ENCODE peak calls at places on chromosome 2, in seven cellular contexts. X, T, O, N, D, Z and S are unnamed samples. For H3K4me1, the result is how much of the 10 kb centered on the place peaks cover.

GRCh38 chr2:61452392-61452791 is 18.5 kb downstream of the USP34 start:
- DNase-seq in X (no peak), T (no peak), O (no peak), N (no peak), D (no peak), Z (no peak), S (no peak)

GRCh38 chr2:26330604-26331003 is 15.3 kb upstream of the SELENOI start:
- DNase-seq in X (no peak), T (no peak), O (no peak), N (no peak), D (no peak), Z (no peak), S (no peak)

GRCh38 chr2:106030287-106031268 is 163.5 kb downstream of the UXS1 start:
- DNase-seq in X (no peak), T (peak), O (no peak), N (peak), D (no peak), Z (no peak), S (no peak)

GRCh38 chr2:137838255-137839092 is 125.8 kb upstream of the HNMT start:
- DNase-seq in X (peak), T (peak), O (no peak), N (peak), D (peak), Z (no peak), S (peak)

GRCh38 chr2:44559108-44559507 is 197.4 kb downstream of the CAMKMT start:
- DNase-seq in X (no peak), T (no peak), O (no peak), N (no peak), D (no peak), Z (no peak), S (no peak)

GRCh38 chr2:141439524-141439923 is 691.3 kb downstream of the LRP1B start:
- DNase-seq in X (no peak), T (no peak), O (no peak), N (no peak), D (no peak), Z (no peak), S (no peak)

GRCh38 chr2:224816816-224817215 is 100.7 kb upstream of the CCDC195 start:
- DNase-seq in X (peak), T (peak), O (no peak), N (peak), D (no peak), Z (no peak), S (no peak)

GRCh38 chr2:165778653-165779451 is 15.2 kb downstream of the GALNT3 start:
- DNase-seq in X (no peak), T (no peak), O (no peak), N (peak), D (peak), Z (no peak), S (no peak)

GRCh38 chr2:68734688-68735525 is at the start of gene ARHGAP25:
- DNase-seq in X (no peak), T (no peak), O (peak), N (no peak), D (no peak), Z (no peak), S (no peak)

GRCh38 chr2:106956879-106957278 is 70.9 kb upstream of the ST6GAL2 start:
- DNase-seq in X (no peak), T (peak), O (no peak), N (no peak), D (no peak), Z (no peak), S (peak)

GRCh38 chr2:176106636-176107539 is at the start of gene HOXD11:
- DNase-seq in X (peak), T (no peak), O (no peak), N (no peak), D (no peak), Z (peak), S (peak)

GRCh38 chr2:157628532-157629415 is at the start of gene ACVR1C:
- DNase-seq in X (peak), T (peak), O (no peak), N (peak), D (peak), Z (peak), S (peak)

GRCh38 chr2:8677646-8678592 is 3.9 kb upstream of the ID2 start:
- DNase-seq in X (no peak), T (peak), O (no peak), N (peak), D (peak), Z (peak), S (peak)

GRCh38 chr2:75647771-75648170 is 1.2 kb downstream of the MRPL19 start:
- DNase-seq in X (no peak), T (no peak), O (no peak), N (no peak), D (peak), Z (no peak), S (no peak)

GRCh38 chr2:168033966-168034365 is 213.4 kb downstream of the STK39 start:
- DNase-seq in X (no peak), T (no peak), O (no peak), N (no peak), D (no peak), Z (no peak), S (no peak)

GRCh38 chr2:53234548-53234903 is 533.1 kb upstream of the CHAC2 start:
- DNase-seq in X (no peak), T (peak), O (no peak), N (no peak), D (no peak), Z (no peak), S (no peak)

GRCh38 chr2:176182671-176183070 is 5.8 kb upstream of the HOXD1 start:
- DNase-seq in X (no peak), T (no peak), O (no peak), N (no peak), D (no peak), Z (no peak), S (no peak)

DNA sequence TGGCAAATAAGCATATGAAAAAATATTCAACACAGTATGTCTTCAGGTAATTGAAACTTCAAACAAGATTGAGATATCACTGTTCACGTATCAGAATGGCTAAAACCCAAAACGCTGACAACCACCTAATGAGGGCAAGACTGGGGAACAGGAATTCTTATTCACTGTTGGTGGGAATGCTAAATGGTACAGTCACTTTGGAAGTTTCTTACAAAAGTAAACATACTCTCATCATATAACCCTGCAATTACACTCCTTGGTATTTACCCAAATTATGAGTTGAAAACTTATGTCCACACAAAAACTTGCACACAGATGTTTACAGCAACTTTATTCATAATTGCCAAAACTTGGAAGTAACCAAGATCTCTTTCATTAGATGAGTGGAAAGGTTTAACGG is 30.1 kb downstream of the BUB1 start:
- DNase-seq in X (no peak), T (no peak), O (no peak), N (no peak), D (no peak), Z (no peak), S (no peak)
- TF ChIP-seq RFX5 in X (no peak), T (no peak), O (no peak), N (no peak), D (no peak), Z (no peak), S (no peak)

DNA sequence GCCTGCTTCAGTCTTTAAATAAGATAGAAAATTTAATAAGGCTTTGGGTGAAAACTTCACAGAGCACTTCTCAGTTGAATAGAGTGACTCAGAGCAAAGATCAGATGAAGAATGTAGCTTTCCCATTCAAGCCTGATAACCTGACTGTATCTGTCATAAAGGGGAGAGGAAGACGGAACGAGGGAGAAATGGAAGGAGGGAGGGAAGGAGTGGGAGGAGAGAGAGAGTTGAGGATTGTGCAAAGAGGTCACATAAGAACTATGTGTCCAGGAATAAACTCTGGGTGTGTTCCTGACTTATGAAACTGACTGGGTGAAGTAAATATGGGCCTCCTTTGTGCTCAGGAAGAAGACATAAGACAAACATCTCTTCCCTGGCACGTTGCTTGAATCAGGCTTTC is 385.5 kb downstream of the LPIN1 start:
- DNase-seq in X (no peak), T (peak), O (no peak), N (no peak), D (no peak), Z (no peak), S (no peak)
- H3K4me1 ChIP-seq in X (under half), T (under half), O (under half), N (under half), D (under half), Z (under half), S (under half)

GRCh38 chr2:121801916-121802315 is 46.5 kb downstream of the TSN start:
- DNase-seq in X (no peak), T (no peak), O (no peak), N (no peak), D (no peak), Z (no peak), S (no peak)

GRCh38 chr2:121805767-121806145 is 50.3 kb downstream of the TSN start:
- DNase-seq in X (no peak), T (no peak), O (no peak), N (no peak), D (no peak), Z (no peak), S (no peak)

GRCh38 chr2:121804997-121805766 is 49.7 kb downstream of the TSN start:
- DNase-seq in X (no peak), T (no peak), O (no peak), N (no peak), D (no peak), Z (no peak), S (no peak)

GRCh38 chr2:121803503-121803902 is 48.1 kb downstream of the TSN start:
- DNase-seq in X (no peak), T (no peak), O (no peak), N (no peak), D (no peak), Z (no peak), S (no peak)

DNA sequence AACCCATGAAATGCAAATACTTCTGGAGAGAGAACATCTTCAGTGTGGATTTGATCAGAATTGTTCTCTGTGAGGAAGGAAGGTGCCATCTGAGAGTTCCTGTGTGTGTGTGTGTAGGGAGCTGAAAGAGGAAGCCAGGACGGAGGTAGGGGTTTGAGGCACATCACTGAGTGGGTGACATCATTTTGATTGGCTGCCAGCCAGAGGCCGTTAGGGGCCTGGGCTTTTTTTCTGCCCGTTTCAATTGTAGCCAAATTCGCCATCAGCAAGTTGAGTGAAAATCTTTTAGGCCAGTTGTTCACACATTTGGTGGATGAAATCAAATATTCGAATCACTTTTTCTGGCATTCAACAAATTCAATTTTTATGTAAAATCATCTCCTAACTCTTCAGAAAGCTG is 48.9 kb downstream of the TSN start:
- DNase-seq in X (no peak), T (peak), O (peak), N (no peak), D (peak), Z (no peak), S (peak)
- TF ChIP-seq RFX5 in X (no peak), T (no peak), O (no peak), N (no peak), D (no peak), Z (no peak), S (no peak)

GRCh38 chr2:101724113-101724450 is 26.6 kb downstream of the MAP4K4 start:
- DNase-seq in X (no peak), T (no peak), O (no peak), N (no peak), D (no peak), Z (no peak), S (no peak)

GRCh38 chr2:101720732-101721131 is 23.2 kb downstream of the MAP4K4 start:
- DNase-seq in X (no peak), T (no peak), O (no peak), N (no peak), D (no peak), Z (no peak), S (no peak)

GRCh38 chr2:101723366-101724112 is 26.0 kb downstream of the MAP4K4 start:
- DNase-seq in X (no peak), T (no peak), O (no peak), N (no peak), D (no peak), Z (no peak), S (no peak)

GRCh38 chr2:101725038-101725437 is 27.5 kb downstream of the MAP4K4 start:
- DNase-seq in X (no peak), T (no peak), O (no peak), N (no peak), D (no peak), Z (no peak), S (no peak)

DNA sequence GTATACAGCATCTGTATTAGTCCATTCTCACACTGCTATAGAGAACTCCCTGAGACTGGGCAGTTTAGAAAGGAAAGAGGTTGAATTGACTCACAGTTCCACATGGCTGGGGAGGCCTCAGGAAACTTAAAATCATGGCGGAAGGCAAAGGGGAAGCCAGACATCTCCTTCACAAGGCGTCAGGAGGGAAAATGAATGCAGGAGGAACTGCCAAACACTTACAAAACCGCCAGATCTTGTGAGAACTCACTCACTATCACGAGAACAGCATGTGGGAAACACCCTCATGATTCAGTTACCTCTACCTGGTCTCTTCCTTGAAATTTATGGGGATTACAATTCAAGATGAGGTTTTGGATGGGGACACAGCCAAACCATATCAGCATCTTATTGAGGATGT is 25.4 kb downstream of the MAP4K4 start:
- DNase-seq in X (no peak), T (no peak), O (no peak), N (no peak), D (no peak), Z (no peak), S (no peak)
- H3K4me1 ChIP-seq in X (under half), T (under half), O (under half), N (half or more), D (under half), Z (under half), S (under half)

GRCh38 chr2:54310961-54311360 is 54.9 kb upstream of the TSPYL6 start:
- DNase-seq in X (no peak), T (no peak), O (no peak), N (no peak), D (no peak), Z (no peak), S (no peak)

GRCh38 chr2:54308782-54309181 is 52.8 kb upstream of the TSPYL6 start:
- DNase-seq in X (no peak), T (no peak), O (no peak), N (peak), D (no peak), Z (no peak), S (no peak)

GRCh38 chr2:54310314-54310713 is 54.3 kb upstream of the TSPYL6 start:
- DNase-seq in X (no peak), T (peak), O (no peak), N (peak), D (no peak), Z (no peak), S (no peak)

GRCh38 chr2:54308186-54308585 is 52.2 kb upstream of the TSPYL6 start:
- DNase-seq in X (no peak), T (no peak), O (no peak), N (no peak), D (no peak), Z (no peak), S (no peak)

DNA sequence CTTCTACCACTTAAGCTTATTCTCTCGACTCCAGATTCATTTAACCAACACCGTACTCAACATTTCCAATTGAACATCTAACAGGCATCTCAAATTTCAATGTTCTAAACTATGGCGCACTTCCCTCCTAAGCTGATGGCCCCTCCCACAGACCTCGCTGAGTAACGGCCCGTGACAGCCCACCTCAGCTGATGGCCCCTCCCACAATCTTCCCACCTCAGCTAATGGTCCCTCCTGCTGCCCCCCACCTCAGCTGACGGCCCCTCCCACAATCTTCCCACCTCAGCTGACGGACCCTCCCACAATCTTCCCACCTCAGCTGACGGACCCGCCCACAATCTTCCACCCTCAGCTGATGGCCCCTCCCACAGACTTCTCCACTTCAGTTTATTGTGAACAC is 57.1 kb upstream of the TSPYL6 start:
- DNase-seq in X (no peak), T (no peak), O (no peak), N (no peak), D (peak), Z (no peak), S (no peak)
- TF ChIP-seq RFX5 in X (no peak), T (no peak), O (no peak), N (no peak), D (no peak), Z (no peak), S (no peak)

DNA sequence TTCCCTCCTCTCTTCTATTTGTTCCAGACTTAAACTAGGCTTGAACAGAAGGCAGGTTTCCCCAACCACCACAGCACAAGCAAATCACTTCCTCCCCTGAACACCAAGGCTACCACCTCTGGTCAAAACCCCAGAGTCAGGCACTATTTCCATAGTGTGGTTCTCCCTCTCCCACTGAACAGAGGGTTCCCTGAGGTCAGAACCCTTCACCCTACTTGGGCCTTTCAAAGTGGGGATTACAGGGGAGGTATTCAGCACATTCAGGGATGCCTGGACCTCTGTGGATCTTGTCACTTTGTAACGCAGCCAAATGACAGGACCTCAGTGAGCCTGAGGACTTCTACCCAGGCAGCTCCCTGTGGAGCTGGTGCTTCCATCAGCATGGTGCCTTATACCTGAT is 88.7 kb downstream of the TNS1 start:
- DNase-seq in X (no peak), T (no peak), O (no peak), N (no peak), D (no peak), Z (no peak), S (no peak)
- H3K4me1 ChIP-seq in X (half or more), T (under half), O (under half), N (half or more), D (under half), Z (under half), S (under half)

DNA sequence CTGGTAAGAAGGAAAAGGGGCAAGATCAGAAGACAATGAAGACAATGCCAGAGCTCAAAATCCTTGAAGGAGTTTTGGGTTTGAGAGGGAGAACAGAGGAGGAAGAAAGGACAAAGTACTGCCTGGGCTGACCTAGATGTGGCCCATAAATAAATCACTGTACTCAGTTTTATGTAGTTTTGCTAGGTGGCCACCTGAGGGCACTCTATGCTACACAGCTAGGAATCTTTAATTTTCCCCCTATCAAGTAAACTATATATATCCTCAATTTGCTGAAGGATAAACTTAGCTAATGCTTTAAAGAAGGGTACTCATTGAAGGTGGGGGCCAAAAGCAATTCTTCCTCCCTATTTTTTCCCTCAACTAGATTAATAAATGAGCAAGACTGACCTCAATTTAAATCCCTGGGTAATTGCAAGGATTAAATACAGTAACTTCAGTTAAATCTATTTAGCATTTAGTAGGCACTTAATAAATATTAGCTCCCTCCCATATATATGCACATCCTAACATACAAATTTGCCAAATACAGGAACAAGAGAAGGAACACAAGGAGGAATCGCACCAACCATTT is 540.3 kb downstream of the NRXN1 start:
- DNase-seq in X (peak), T (peak), O (no peak), N (peak), D (peak), Z (no peak), S (peak)
- TF ChIP-seq RFX5 in X (no peak), T (no peak), O (no peak), N (no peak), D (no peak), Z (no peak), S (no peak)